ENCODE peak calls at places on chromosome 10, in five cellular contexts. One of them, this sample, is unnamed.

GRCh38 chr10:35607475-35608316 is 2.6 kb downstream of the GJD4 start:
- DNase-seq in NCI-H2081: no peak
- DNase-seq in activated T-helper 9 cell treated with anti-CD3 and anti-CD28 coated beads, Interleukin-2, amount 50 U/mL, for 16 hours: no peak
- DNase-seq in LoVo: no peak
- DNase-seq in caudate nucleus: no peak
- DNase-seq in this sample: no peak

GRCh38 chr10:7789390-7789789 is 1.4 kb downstream of the ATP5F1C start:
- DNase-seq in NCI-H2081: no peak
- DNase-seq in activated T-helper 9 cell treated with anti-CD3 and anti-CD28 coated beads, Interleukin-2, amount 50 U/mL, for 16 hours: no peak
- DNase-seq in LoVo: peak
- DNase-seq in caudate nucleus: no peak
- DNase-seq in this sample: peak

GRCh38 chr10:10831085-10831484 is 186.6 kb upstream of the CELF2 start:
- DNase-seq in NCI-H2081: no peak
- DNase-seq in activated T-helper 9 cell treated with anti-CD3 and anti-CD28 coated beads, Interleukin-2, amount 50 U/mL, for 16 hours: no peak
- DNase-seq in LoVo: no peak
- DNase-seq in caudate nucleus: no peak
- DNase-seq in this sample: peak

GRCh38 chr10:71728218-71728737 is 8.7 kb upstream of the C10orf105 start:
- DNase-seq in NCI-H2081: no peak
- DNase-seq in activated T-helper 9 cell treated with anti-CD3 and anti-CD28 coated beads, Interleukin-2, amount 50 U/mL, for 16 hours: no peak
- DNase-seq in LoVo: no peak
- DNase-seq in caudate nucleus: no peak
- DNase-seq in this sample: no peak

GRCh38 chr10:89427629-89428028 is 13.3 kb downstream of the IFIT5 start:
- DNase-seq in NCI-H2081: no peak
- DNase-seq in activated T-helper 9 cell treated with anti-CD3 and anti-CD28 coated beads, Interleukin-2, amount 50 U/mL, for 16 hours: no peak
- DNase-seq in LoVo: no peak
- DNase-seq in caudate nucleus: no peak
- DNase-seq in this sample: peak

GRCh38 chr10:103982639-103983038 is 15.7 kb downstream of the SLK start:
- DNase-seq in NCI-H2081: peak
- DNase-seq in activated T-helper 9 cell treated with anti-CD3 and anti-CD28 coated beads, Interleukin-2, amount 50 U/mL, for 16 hours: no peak
- DNase-seq in LoVo: no peak
- DNase-seq in caudate nucleus: no peak
- DNase-seq in this sample: no peak

GRCh38 chr10:132783865-132784581 is 1.9 kb downstream of the NKX6-2 start:
- DNase-seq in NCI-H2081: no peak
- DNase-seq in activated T-helper 9 cell treated with anti-CD3 and anti-CD28 coated beads, Interleukin-2, amount 50 U/mL, for 16 hours: no peak
- DNase-seq in LoVo: no peak
- DNase-seq in caudate nucleus: no peak
- DNase-seq in this sample: no peak

GRCh38 chr10:93745411-93746065 is 12.2 kb upstream of the LGI1 start:
- DNase-seq in NCI-H2081: peak
- DNase-seq in activated T-helper 9 cell treated with anti-CD3 and anti-CD28 coated beads, Interleukin-2, amount 50 U/mL, for 16 hours: no peak
- DNase-seq in LoVo: no peak
- DNase-seq in caudate nucleus: no peak
- DNase-seq in this sample: no peak

GRCh38 chr10:131427901-131428300 is 116.4 kb upstream of the TCERG1L start:
- DNase-seq in NCI-H2081: no peak
- DNase-seq in activated T-helper 9 cell treated with anti-CD3 and anti-CD28 coated beads, Interleukin-2, amount 50 U/mL, for 16 hours: no peak
- DNase-seq in LoVo: no peak
- DNase-seq in caudate nucleus: no peak
- DNase-seq in this sample: no peak

GRCh38 chr10:37937864-37938263 is 38.6 kb downstream of the ZNF25 start:
- DNase-seq in NCI-H2081: no peak
- DNase-seq in activated T-helper 9 cell treated with anti-CD3 and anti-CD28 coated beads, Interleukin-2, amount 50 U/mL, for 16 hours: no peak
- DNase-seq in LoVo: no peak
- DNase-seq in caudate nucleus: no peak
- DNase-seq in this sample: no peak

GRCh38 chr10:43046288-43046991 is 30.4 kb upstream of the RET start:
- DNase-seq in NCI-H2081: no peak
- DNase-seq in activated T-helper 9 cell treated with anti-CD3 and anti-CD28 coated beads, Interleukin-2, amount 50 U/mL, for 16 hours: no peak
- DNase-seq in LoVo: no peak
- DNase-seq in caudate nucleus: no peak
- DNase-seq in this sample: no peak

GRCh38 chr10:79331709-79332108 is 15.6 kb upstream of the PPIF start:
- DNase-seq in NCI-H2081: no peak
- DNase-seq in activated T-helper 9 cell treated with anti-CD3 and anti-CD28 coated beads, Interleukin-2, amount 50 U/mL, for 16 hours: peak
- DNase-seq in LoVo: no peak
- DNase-seq in caudate nucleus: no peak
- DNase-seq in this sample: peak

GRCh38 chr10:63103971-63104409 is 29.1 kb upstream of the NRBF2 start:
- DNase-seq in NCI-H2081: no peak
- DNase-seq in activated T-helper 9 cell treated with anti-CD3 and anti-CD28 coated beads, Interleukin-2, amount 50 U/mL, for 16 hours: peak
- DNase-seq in LoVo: no peak
- DNase-seq in caudate nucleus: no peak
- DNase-seq in this sample: peak

GRCh38 chr10:129464251-129464650 is 2.8 kb upstream of the MGMT start:
- DNase-seq in NCI-H2081: no peak
- DNase-seq in activated T-helper 9 cell treated with anti-CD3 and anti-CD28 coated beads, Interleukin-2, amount 50 U/mL, for 16 hours: no peak
- DNase-seq in LoVo: no peak
- DNase-seq in caudate nucleus: no peak
- DNase-seq in this sample: no peak

GRCh38 chr10:44390585-44391072 is 5.7 kb upstream of the CXCL12 start:
- DNase-seq in NCI-H2081: no peak
- DNase-seq in activated T-helper 9 cell treated with anti-CD3 and anti-CD28 coated beads, Interleukin-2, amount 50 U/mL, for 16 hours: no peak
- DNase-seq in LoVo: no peak
- DNase-seq in caudate nucleus: no peak
- DNase-seq in this sample: no peak

GRCh38 chr10:22391605-22392004 is 46.3 kb downstream of the SPAG6 start:
- DNase-seq in NCI-H2081: no peak
- DNase-seq in activated T-helper 9 cell treated with anti-CD3 and anti-CD28 coated beads, Interleukin-2, amount 50 U/mL, for 16 hours: no peak
- DNase-seq in LoVo: no peak
- DNase-seq in caudate nucleus: no peak
- DNase-seq in this sample: no peak

GRCh38 chr10:11026761-11027160 is 9.1 kb downstream of the CELF2 start:
- DNase-seq in NCI-H2081: peak
- DNase-seq in activated T-helper 9 cell treated with anti-CD3 and anti-CD28 coated beads, Interleukin-2, amount 50 U/mL, for 16 hours: no peak
- DNase-seq in LoVo: no peak
- DNase-seq in caudate nucleus: no peak
- DNase-seq in this sample: no peak

GRCh38 chr10:80579849-80580645 is 42.3 kb downstream of the SH2D4B start:
- DNase-seq in NCI-H2081: no peak
- DNase-seq in activated T-helper 9 cell treated with anti-CD3 and anti-CD28 coated beads, Interleukin-2, amount 50 U/mL, for 16 hours: no peak
- DNase-seq in LoVo: no peak
- DNase-seq in caudate nucleus: no peak
- DNase-seq in this sample: no peak

GRCh38 chr10:79391231-79392019 is 44.2 kb downstream of the PPIF start:
- DNase-seq in NCI-H2081: no peak
- DNase-seq in activated T-helper 9 cell treated with anti-CD3 and anti-CD28 coated beads, Interleukin-2, amount 50 U/mL, for 16 hours: no peak
- DNase-seq in LoVo: no peak
- DNase-seq in caudate nucleus: no peak
- DNase-seq in this sample: no peak

GRCh38 chr10:110016037-110016436 is 8.3 kb downstream of the ADD3 start:
- DNase-seq in NCI-H2081: no peak
- DNase-seq in activated T-helper 9 cell treated with anti-CD3 and anti-CD28 coated beads, Interleukin-2, amount 50 U/mL, for 16 hours: no peak
- DNase-seq in LoVo: no peak
- DNase-seq in caudate nucleus: no peak
- DNase-seq in this sample: peak

GRCh38 chr10:110395350-110396283 is 90.9 kb upstream of the SMNDC1 start:
- DNase-seq in NCI-H2081: no peak
- DNase-seq in activated T-helper 9 cell treated with anti-CD3 and anti-CD28 coated beads, Interleukin-2, amount 50 U/mL, for 16 hours: peak
- DNase-seq in LoVo: peak
- DNase-seq in caudate nucleus: no peak
- DNase-seq in this sample: peak

GRCh38 chr10:128069351-128070051 is 56.7 kb downstream of the MKI67 start:
- DNase-seq in NCI-H2081: peak
- DNase-seq in activated T-helper 9 cell treated with anti-CD3 and anti-CD28 coated beads, Interleukin-2, amount 50 U/mL, for 16 hours: peak
- DNase-seq in LoVo: peak
- DNase-seq in caudate nucleus: peak
- DNase-seq in this sample: peak

GRCh38 chr10:132179551-132180392 is 7.0 kb upstream of the DPYSL4 start:
- DNase-seq in NCI-H2081: no peak
- DNase-seq in activated T-helper 9 cell treated with anti-CD3 and anti-CD28 coated beads, Interleukin-2, amount 50 U/mL, for 16 hours: no peak
- DNase-seq in LoVo: no peak
- DNase-seq in caudate nucleus: no peak
- DNase-seq in this sample: no peak

GRCh38 chr10:132997517-132998265 is 55.3 kb upstream of the CFAP46 start:
- DNase-seq in NCI-H2081: no peak
- DNase-seq in activated T-helper 9 cell treated with anti-CD3 and anti-CD28 coated beads, Interleukin-2, amount 50 U/mL, for 16 hours: no peak
- DNase-seq in LoVo: no peak
- DNase-seq in caudate nucleus: no peak
- DNase-seq in this sample: no peak

GRCh38 chr10:86599729-86600128 is 54.6 kb upstream of the OPN4 start:
- DNase-seq in NCI-H2081: no peak
- DNase-seq in activated T-helper 9 cell treated with anti-CD3 and anti-CD28 coated beads, Interleukin-2, amount 50 U/mL, for 16 hours: no peak
- DNase-seq in LoVo: no peak
- DNase-seq in caudate nucleus: no peak
- DNase-seq in this sample: peak

GRCh38 chr10:129971381-129972144 is 7.5 kb upstream of the EBF3 start:
- DNase-seq in NCI-H2081: peak
- DNase-seq in activated T-helper 9 cell treated with anti-CD3 and anti-CD28 coated beads, Interleukin-2, amount 50 U/mL, for 16 hours: no peak
- DNase-seq in LoVo: peak
- DNase-seq in caudate nucleus: no peak
- DNase-seq in this sample: no peak

GRCh38 chr10:112755446-112756117 is 194.5 kb upstream of the TCF7L2 start:
- DNase-seq in NCI-H2081: no peak
- DNase-seq in activated T-helper 9 cell treated with anti-CD3 and anti-CD28 coated beads, Interleukin-2, amount 50 U/mL, for 16 hours: no peak
- DNase-seq in LoVo: no peak
- DNase-seq in caudate nucleus: no peak
- DNase-seq in this sample: no peak

GRCh38 chr10:22630229-22631174 is 83.9 kb downstream of the PIP4K2A start:
- DNase-seq in NCI-H2081: no peak
- DNase-seq in activated T-helper 9 cell treated with anti-CD3 and anti-CD28 coated beads, Interleukin-2, amount 50 U/mL, for 16 hours: no peak
- DNase-seq in LoVo: no peak
- DNase-seq in caudate nucleus: no peak
- DNase-seq in this sample: peak

GRCh38 chr10:124004372-124004928 is 88.9 kb downstream of the CHST15 start:
- DNase-seq in NCI-H2081: no peak
- DNase-seq in activated T-helper 9 cell treated with anti-CD3 and anti-CD28 coated beads, Interleukin-2, amount 50 U/mL, for 16 hours: no peak
- DNase-seq in LoVo: no peak
- DNase-seq in caudate nucleus: no peak
- DNase-seq in this sample: no peak

GRCh38 chr10:80619036-80619435 is 81.3 kb downstream of the SH2D4B start:
- DNase-seq in NCI-H2081: no peak
- DNase-seq in activated T-helper 9 cell treated with anti-CD3 and anti-CD28 coated beads, Interleukin-2, amount 50 U/mL, for 16 hours: no peak
- DNase-seq in LoVo: no peak
- DNase-seq in caudate nucleus: no peak
- DNase-seq in this sample: no peak

GRCh38 chr10:125781374-125781773 is 5.8 kb upstream of the MMP21 start:
- DNase-seq in NCI-H2081: no peak
- DNase-seq in activated T-helper 9 cell treated with anti-CD3 and anti-CD28 coated beads, Interleukin-2, amount 50 U/mL, for 16 hours: no peak
- DNase-seq in LoVo: no peak
- DNase-seq in caudate nucleus: no peak
- DNase-seq in this sample: no peak

GRCh38 chr10:62819521-62819920 is 3.4 kb upstream of the EGR2 start:
- DNase-seq in NCI-H2081: no peak
- DNase-seq in activated T-helper 9 cell treated with anti-CD3 and anti-CD28 coated beads, Interleukin-2, amount 50 U/mL, for 16 hours: no peak
- DNase-seq in LoVo: no peak
- DNase-seq in caudate nucleus: no peak
- DNase-seq in this sample: no peak

GRCh38 chr10:60238408-60239100 is 151.1 kb downstream of the ANK3 start:
- DNase-seq in NCI-H2081: no peak
- DNase-seq in activated T-helper 9 cell treated with anti-CD3 and anti-CD28 coated beads, Interleukin-2, amount 50 U/mL, for 16 hours: no peak
- DNase-seq in LoVo: no peak
- DNase-seq in caudate nucleus: no peak
- DNase-seq in this sample: peak

GRCh38 chr10:11058965-11059364 is 41.3 kb downstream of the CELF2 start:
- DNase-seq in NCI-H2081: no peak
- DNase-seq in activated T-helper 9 cell treated with anti-CD3 and anti-CD28 coated beads, Interleukin-2, amount 50 U/mL, for 16 hours: no peak
- DNase-seq in LoVo: no peak
- DNase-seq in caudate nucleus: no peak
- DNase-seq in this sample: peak

This sample was measured in HT1080.